ENCODE peak calls at places on chromosomes 3 and 15, in eight cellular contexts. A, P, S, U, E, D, W and M are unnamed samples.

GRCh38 chr15:63157891-63158431 is 684 bp upstream of the RPS27L start:
- DNase-seq in A (peak), S (peak), W (no peak), P (peak), U (peak), E (peak), D (no peak), M (peak)

GRCh38 chr15:99057697-99058420 is 47.0 kb upstream of the SYNM start:
- DNase-seq in D (no peak), E (no peak), A (no peak), S (no peak), U (no peak), W (no peak), P (no peak), M (no peak)

GRCh38 chr15:48896775-48897143 is 18.8 kb downstream of the EID1 start:
- DNase-seq in P (no peak), A (no peak), E (no peak), S (no peak), W (no peak), U (no peak), D (no peak), M (no peak)

GRCh38 chr3:57961828-57962447 is 46.3 kb upstream of the FLNB start:
- DNase-seq in S (peak), D (no peak), W (no peak), E (no peak), A (peak), P (peak), U (peak), M (no peak)

GRCh38 chr3:3113042-3113709 is 3.0 kb upstream of the IL5RA start:
- DNase-seq in P (no peak), U (no peak), D (no peak), E (no peak), W (no peak), A (no peak), S (no peak), M (no peak)

GRCh38 chr3:137695351-137695750 is 68.8 kb upstream of the SOX14 start:
- DNase-seq in D (no peak), P (no peak), W (no peak), U (no peak), E (no peak), A (no peak), S (no peak), M (no peak)

GRCh38 chr15:65189102-65189740 is 4.1 kb upstream of the CLPX start:
- DNase-seq in P (peak), W (no peak), U (peak), D (no peak), A (peak), S (peak), E (peak), M (peak)

GRCh38 chr15:47338771-47339170 is 378.5 kb upstream of the SEMA6D start:
- DNase-seq in E (no peak), U (no peak), A (no peak), S (no peak), P (no peak), W (no peak), D (no peak), M (no peak)

GRCh38 chr3:124984754-124985153 is 50.2 kb upstream of the MUC13 start:
- DNase-seq in W (no peak), P (no peak), A (no peak), S (no peak), U (no peak), D (no peak), E (no peak), M (no peak)